ENCODE peak calls at places on chromosomes 3 and 15, in six cellular contexts. P is pancreas, O is ascending aorta, W is endothelial cell of umbilical vein, X is stomach, F is heart right ventricle. R is an unnamed sample.

GRCh38 chr3:17935217-17935616 is 192.8 kb upstream of the TBC1D5 start:
- DNase-seq in P (peak; percentile 12), O (no peak), W (no peak), X (no peak), F (no peak), R (no peak)

GRCh38 chr15:52019394-52020252 is 604 bp downstream of the MAPK6 start:
- DNase-seq in P (peak; percentile 89), O (peak; percentile 57), W (peak; percentile 86), X (peak; percentile 89), F (peak; percentile 81), R (peak; percentile 92)

GRCh38 chr3:43855674-43856299 is 165.0 kb downstream of the ABHD5 start:
- DNase-seq in P (peak; percentile 64), O (no peak), W (peak; percentile 52), X (peak; percentile 69), F (peak; percentile 30), R (no peak)

GRCh38 chr3:179260949-179261765 is 10.2 kb upstream of the KCNMB3 start:
- DNase-seq in P (peak; percentile 78), O (no peak), W (peak; percentile 58), X (peak; percentile 77), F (peak; percentile 83), R (peak; percentile 60)

GRCh38 chr3:139522421-139522820 is 17.1 kb downstream of the RBP1 start:
- DNase-seq in P (no peak), O (no peak), W (no peak), X (no peak), F (no peak), R (no peak)

GRCh38 chr3:38164966-38165721 is at the start of gene OXSR1:
- DNase-seq in P (peak; percentile 98), O (peak; percentile 98), W (peak; percentile 100), X (peak; percentile 100), F (peak; percentile 97), R (peak; percentile 98)

GRCh38 chr3:123688241-123688747 is 103.4 kb upstream of the HACD2 start:
- DNase-seq in P (no peak), O (no peak), W (peak; percentile 82), X (no peak), F (no peak), R (no peak)

GRCh38 chr3:33047842-33048834 is 48.8 kb downstream of the GLB1 start:
- DNase-seq in P (no peak), O (no peak), W (no peak), X (no peak), F (no peak), R (no peak)

GRCh38 chr3:109356442-109357155 is 19.3 kb upstream of the DPPA4 start:
- DNase-seq in P (no peak), O (no peak), W (no peak), X (no peak), F (no peak), R (no peak)
- H3K27ac ChIP-seq in P (no peak overlapping the region), O (no peak overlapping the region), W (no peak overlapping the region), X (no peak overlapping the region), F (no peak overlapping the region), R (no peak overlapping the region)

GRCh38 chr15:84819791-84820190 is 2.6 kb downstream of the ALPK3 start:
- DNase-seq in P (no peak), O (no peak), W (no peak), X (no peak), F (no peak), R (no peak)

GRCh38 chr15:84823580-84823878 is 6.4 kb downstream of the ALPK3 start:
- DNase-seq in P (no peak), O (no peak), W (no peak), X (no peak), F (no peak), R (no peak)

GRCh38 chr15:84824260-84824690 is 7.1 kb downstream of the ALPK3 start:
- DNase-seq in P (no peak), O (no peak), W (no peak), X (no peak), F (no peak), R (no peak)

GRCh38 chr15:84821501-84822021 is 4.4 kb downstream of the ALPK3 start:
- DNase-seq in P (no peak), O (no peak), W (peak; percentile 67), X (no peak), F (no peak), R (no peak)

GRCh38 chr15:84822774-84823579 is 5.8 kb downstream of the ALPK3 start:
- DNase-seq in P (no peak), O (no peak), W (no peak), X (no peak), F (no peak), R (no peak)
- H3K4me1 ChIP-seq in P (peaks cover 12% of the 10 kb centered on the region), O (peaks cover 8% of the 10 kb centered on the region), W (peaks cover 34% of the 10 kb centered on the region), X (peaks cover 86% of the 10 kb centered on the region), F (peaks cover 100% of the 10 kb centered on the region), R (no peaks in the 10 kb centered on the region)

GRCh38 chr15:70605606-70606410 is 157.6 kb downstream of the UACA start:
- DNase-seq in P (peak; percentile 86), O (no peak), W (peak; percentile 94), X (peak; percentile 82), F (peak; percentile 71), R (no peak)
- H3K27ac ChIP-seq in P (no peak overlapping the region), O (peak overlapping the region; percentile 38), W (no peak overlapping the region), X (no peak overlapping the region), F (peak overlapping the region; percentile 31), R (no peak overlapping the region)

GRCh38 chr15:69592954-69593353 is 140.3 kb downstream of the RPLP1 start:
- DNase-seq in P (no peak), O (no peak), W (no peak), X (no peak), F (no peak), R (no peak)

GRCh38 chr15:69590932-69591524 is 138.4 kb downstream of the RPLP1 start:
- DNase-seq in P (no peak), O (no peak), W (no peak), X (no peak), F (no peak), R (no peak)

GRCh38 chr15:69590201-69590600 is 137.6 kb downstream of the RPLP1 start:
- DNase-seq in P (no peak), O (no peak), W (no peak), X (no peak), F (no peak), R (no peak)

GRCh38 chr15:69593488-69593887 is 140.9 kb downstream of the RPLP1 start:
- DNase-seq in P (no peak), O (no peak), W (no peak), X (no peak), F (no peak), R (no peak)

GRCh38 chr15:69591905-69592508 is 139.4 kb downstream of the RPLP1 start:
- DNase-seq in P (no peak), O (no peak), W (no peak), X (no peak), F (no peak), R (no peak)
- H3K4me1 ChIP-seq in P (peaks cover 52% of the 10 kb centered on the region), O (peaks cover 18% of the 10 kb centered on the region), W (no peaks in the 10 kb centered on the region), X (peaks cover 52% of the 10 kb centered on the region), F (peaks cover 28% of the 10 kb centered on the region), R (peaks cover 38% of the 10 kb centered on the region)

GRCh38 chr3:156749244-156749643 is 74.9 kb downstream of the TIPARP start:
- DNase-seq in P (no peak), O (no peak), W (no peak), X (no peak), F (no peak), R (no peak)

GRCh38 chr3:156747046-156747445 is 72.7 kb downstream of the TIPARP start:
- DNase-seq in P (no peak), O (no peak), W (no peak), X (no peak), F (no peak), R (no peak)

GRCh38 chr3:156750191-156750873 is 75.8 kb upstream of the LEKR1 start:
- DNase-seq in P (no peak), O (no peak), W (no peak), X (no peak), F (no peak), R (no peak)

GRCh38 chr3:156751461-156752025 is 74.6 kb upstream of the LEKR1 start:
- DNase-seq in P (no peak), O (no peak), W (peak; percentile 18), X (no peak), F (peak; percentile 49), R (no peak)

GRCh38 chr3:156750874-156751245 is 75.3 kb upstream of the LEKR1 start:
- DNase-seq in P (no peak), O (no peak), W (no peak), X (no peak), F (no peak), R (no peak)
- H3K27ac ChIP-seq in P (no peak overlapping the region), O (no peak overlapping the region), W (no peak overlapping the region), X (no peak overlapping the region), F (peak overlapping the region; percentile 40), R (peak overlapping the region; percentile 31)

DNA sequence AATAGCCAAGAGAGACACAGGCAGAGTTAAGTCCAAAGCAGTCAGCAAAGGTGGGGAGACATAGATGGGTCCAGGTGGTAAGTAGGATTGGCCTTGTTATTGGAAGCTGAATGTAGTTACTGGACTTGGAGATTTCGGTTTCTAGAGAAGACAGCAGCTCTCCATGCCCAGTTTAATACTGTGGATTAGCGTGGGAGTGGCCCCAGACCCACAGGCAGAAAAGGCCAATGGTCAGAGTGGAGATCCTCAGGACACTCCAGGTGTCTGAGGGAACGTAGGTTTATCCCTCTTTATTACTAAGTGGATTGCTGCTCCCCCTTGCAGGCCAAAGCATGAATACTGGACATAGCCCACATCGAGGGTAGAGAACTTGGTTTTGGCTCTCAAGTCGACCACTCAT is 225.4 kb upstream of the TPRG1 start:
- DNase-seq in P (no peak), O (no peak), W (no peak), X (no peak), F (no peak), R (no peak)
- H3K4me1 ChIP-seq in P (peaks cover 37% of the 10 kb centered on the region), O (peaks cover 29% of the 10 kb centered on the region), W (peaks cover 39% of the 10 kb centered on the region), X (peaks cover 60% of the 10 kb centered on the region), F (peaks cover 61% of the 10 kb centered on the region), R (peaks cover 37% of the 10 kb centered on the region)

GRCh38 chr3:133442518-133442917 is 42.7 kb downstream of the BFSP2 start:
- DNase-seq in P (no peak), O (no peak), W (no peak), X (no peak), F (no peak), R (no peak)

GRCh38 chr3:133439563-133439962 is 39.7 kb downstream of the BFSP2 start:
- DNase-seq in P (no peak), O (no peak), W (no peak), X (no peak), F (no peak), R (no peak)

GRCh38 chr3:133444071-133444774 is 44.4 kb downstream of the BFSP2 start:
- DNase-seq in P (peak; percentile 67), O (no peak), W (no peak), X (peak; percentile 51), F (no peak), R (no peak)

GRCh38 chr3:133440652-133441051 is 40.8 kb downstream of the BFSP2 start:
- DNase-seq in P (no peak), O (no peak), W (no peak), X (no peak), F (no peak), R (no peak)

DNA sequence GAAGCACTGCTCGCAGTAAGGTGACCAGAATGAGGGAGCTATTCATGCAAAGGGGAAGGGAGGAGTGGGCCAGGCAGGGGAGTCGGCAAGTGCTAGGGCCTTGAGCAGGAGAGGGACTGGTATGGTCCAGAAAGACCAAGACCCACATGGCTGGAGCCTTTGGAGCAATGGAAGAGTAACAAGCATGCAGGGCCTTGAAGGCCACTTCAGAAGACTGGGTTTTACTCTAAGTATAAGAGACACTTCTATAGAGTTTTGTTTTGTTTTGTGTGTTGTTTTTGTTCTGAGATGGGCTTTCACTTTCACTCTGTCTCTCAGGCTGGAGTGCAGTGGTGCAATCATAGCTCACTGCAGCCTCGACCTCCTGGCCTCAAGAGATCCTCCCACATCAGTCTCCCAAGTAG is 42.0 kb downstream of the BFSP2 start:
- DNase-seq in P (no peak), O (no peak), W (no peak), X (no peak), F (no peak), R (no peak)
- H3K27ac ChIP-seq in P (no peak overlapping the region), O (no peak overlapping the region), W (no peak overlapping the region), X (no peak overlapping the region), F (peak overlapping the region; percentile 62), R (no peak overlapping the region)